ENCODE peak calls at places on chromosomes 11 and 22, in four cellular contexts. D, P, L and C are unnamed samples.

GRCh38 chr11:59158206-59159068 is 13.5 kb upstream of the DTX4 start:
- DNase-seq in D (peak), P (peak), L (peak), C (no peak)

GRCh38 chr22:32333769-32334639 is 23.7 kb upstream of the RFPL3 start:
- DNase-seq in D (no peak), P (no peak), L (no peak), C (no peak)

GRCh38 chr22:37566329-37566837 is 6.1 kb downstream of the CDC42EP1 start:
- DNase-seq in D (no peak), P (peak), L (peak), C (no peak)

GRCh38 chr11:134079317-134079716 is 10.4 kb downstream of the JAM3 start:
- DNase-seq in D (no peak), P (no peak), L (no peak), C (no peak)

GRCh38 chr11:30377347-30377746 is 54.4 kb downstream of the ARL14EP start:
- DNase-seq in D (no peak), P (no peak), L (no peak), C (no peak)

GRCh38 chr22:17085277-17086091 is 684 bp downstream of the IL17RA start:
- DNase-seq in D (no peak), P (no peak), L (peak), C (no peak)

GRCh38 chr11:35717520-35717919 is 54.9 kb downstream of the TRIM44 start:
- DNase-seq in D (no peak), P (no peak), L (no peak), C (no peak)

GRCh38 chr11:75468534-75469340 is 35.7 kb upstream of the KLHL35 start:
- DNase-seq in D (peak), P (no peak), L (peak), C (peak)

GRCh38 chr11:114208371-114208770 is 87.8 kb upstream of the NNMT start:
- DNase-seq in D (no peak), P (no peak), L (no peak), C (no peak)

GRCh38 chr22:20987375-20987774 is 5.3 kb downstream of the LZTR1 start:
- DNase-seq in D (no peak), P (no peak), L (no peak), C (no peak)

GRCh38 chr11:131064373-131064991 is 148.2 kb upstream of the SNX19 start:
- DNase-seq in D (peak), P (peak), L (peak), C (peak)

GRCh38 chr11:72736452-72737069 is 15.6 kb downstream of the ARAP1 start:
- DNase-seq in D (no peak), P (peak), L (no peak), C (no peak)

GRCh38 chr22:40441761-40442364 is 71.5 kb downstream of the SGSM3 start:
- DNase-seq in D (no peak), P (no peak), L (no peak), C (no peak)

GRCh38 chr11:132653237-132653636 is 879.1 kb downstream of the OPCML start:
- DNase-seq in D (no peak), P (no peak), L (no peak), C (no peak)

GRCh38 chr11:113278925-113279324 is 35.5 kb upstream of the TTC12 start:
- DNase-seq in D (no peak), P (no peak), L (no peak), C (no peak)

GRCh38 chr22:38138961-38139360 is 28.5 kb upstream of the BAIAP2L2 start:
- DNase-seq in D (no peak), P (no peak), L (no peak), C (no peak)

GRCh38 chr11:108788565-108789199 is 123.8 kb downstream of the DDX10 start:
- DNase-seq in D (no peak), P (peak), L (no peak), C (no peak)

GRCh38 chr11:134412508-134413333 is 679 bp upstream of the B3GAT1 start:
- DNase-seq in D (peak), P (no peak), L (peak), C (no peak)

GRCh38 chr11:62398011-62398994 is 20.5 kb upstream of the SCGB1A1 start:
- DNase-seq in D (no peak), P (no peak), L (no peak), C (peak)

GRCh38 chr11:35050596-35050995 is 88.4 kb upstream of the CD44 start:
- DNase-seq in D (no peak), P (no peak), L (no peak), C (no peak)

GRCh38 chr22:44597616-44598015 is 99.6 kb upstream of the RTL6 start:
- DNase-seq in D (no peak), P (no peak), L (no peak), C (no peak)

GRCh38 chr22:42468841-42469240 is 36.6 kb upstream of the NFAM1 start:
- DNase-seq in D (no peak), P (no peak), L (no peak), C (no peak)

GRCh38 chr22:32985899-32986772 is 72.0 kb downstream of the SYN3 start:
- DNase-seq in D (peak), P (peak), L (peak), C (peak)

GRCh38 chr11:64204464-64204989 is 2.0 kb upstream of the FERMT3 start:
- DNase-seq in D (peak), P (peak), L (peak), C (peak)

GRCh38 chr22:49040111-49040510 is 787.6 kb downstream of the BRD1 start:
- DNase-seq in D (no peak), P (no peak), L (no peak), C (no peak)

GRCh38 chr11:33935466-33935865 is 43.6 kb upstream of the LMO2 start:
- DNase-seq in D (no peak), P (no peak), L (no peak), C (no peak)

GRCh38 chr11:59283311-59283710 is 70.6 kb upstream of the MPEG1 start:
- DNase-seq in D (no peak), P (no peak), L (no peak), C (no peak)

GRCh38 chr11:115166826-115167225 is 337.4 kb downstream of the CADM1 start:
- DNase-seq in D (no peak), P (no peak), L (no peak), C (no peak)

GRCh38 chr22:31937328-31937727 is 7.0 kb upstream of the YWHAH start:
- DNase-seq in D (no peak), P (no peak), L (no peak), C (no peak)

GRCh38 chr11:8310743-8311298 is 47.1 kb upstream of the LMO1 start:
- DNase-seq in D (no peak), P (no peak), L (no peak), C (no peak)

GRCh38 chr11:103091024-103091423 is 936 bp downstream of the DCUN1D5 start:
- DNase-seq in D (no peak), P (no peak), L (no peak), C (no peak)

GRCh38 chr11:76085321-76085720 is 121.0 kb downstream of the WNT11 start:
- DNase-seq in D (no peak), P (no peak), L (no peak), C (no peak)

DNA sequence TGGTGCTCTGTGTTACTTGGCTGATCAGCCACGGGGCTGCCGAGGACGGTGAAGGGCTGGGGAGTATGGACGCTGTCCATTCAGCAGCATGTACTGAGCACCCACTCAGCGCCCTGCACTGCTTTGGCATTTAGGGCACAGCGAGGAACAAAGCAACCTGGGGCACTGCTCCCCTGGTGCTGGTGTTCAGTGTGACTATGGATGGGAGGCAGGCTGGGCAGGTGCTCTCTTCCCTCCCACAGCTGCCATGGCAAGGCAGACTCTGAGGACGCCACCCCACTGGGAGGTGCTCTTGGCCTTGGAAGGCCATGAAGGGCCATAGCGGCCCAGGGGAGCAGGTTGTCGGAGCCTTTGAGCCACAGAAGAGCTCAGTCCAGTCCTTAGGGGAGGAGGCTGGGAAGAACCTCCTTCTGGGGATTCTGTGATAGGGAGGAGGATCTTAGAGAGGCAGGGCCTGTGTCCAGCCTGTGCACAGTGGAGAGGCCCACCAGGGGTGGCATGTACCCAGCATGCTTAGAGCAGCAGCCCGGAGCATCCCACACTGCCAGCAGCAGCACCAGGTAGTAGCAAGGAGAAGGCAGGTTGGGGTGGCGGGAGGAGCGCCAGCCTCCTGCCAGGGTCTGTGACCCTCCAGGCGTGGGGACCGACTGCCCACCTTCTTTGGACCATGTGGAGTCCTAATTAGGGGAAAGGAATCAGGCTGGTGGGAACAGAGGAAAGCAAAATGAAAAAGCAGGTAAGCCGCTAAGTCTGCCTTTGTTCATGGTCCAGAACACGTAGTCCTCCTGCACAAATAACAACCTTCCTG is 141.8 kb downstream of the MPPED1 start:
- DNase-seq in D (no peak), P (no peak), L (no peak), C (no peak)
- TF ChIP-seq CTCF in D (no peak), P (no peak), L (no peak), C (no peak)

GRCh38 chr11:18011633-18012313 is 1.1 kb downstream of the SERGEF start:
- DNase-seq in D (no peak), P (no peak), L (no peak), C (no peak)

GRCh38 chr11:18012314-18012905 is 437 bp downstream of the SERGEF start:
- DNase-seq in D (no peak), P (peak), L (peak), C (no peak)

GRCh38 chr11:18012906-18013781 is at the start of gene SERGEF:
- DNase-seq in D (peak), P (peak), L (peak), C (peak)

GRCh38 chr11:18010977-18011586 is 1.8 kb downstream of the SERGEF start:
- DNase-seq in D (no peak), P (no peak), L (no peak), C (no peak)

GRCh38 chr11:18010271-18010670 is 2.6 kb downstream of the SERGEF start:
- DNase-seq in D (no peak), P (no peak), L (no peak), C (no peak)
- TF ChIP-seq CTCF in D (no peak), P (no peak), L (no peak), C (peak)

GRCh38 chr11:121105063-121105480 is 4.0 kb downstream of the TECTA start:
- DNase-seq in D (no peak), P (no peak), L (no peak), C (no peak)

GRCh38 chr11:121100943-121101342 is at the start of gene TECTA:
- DNase-seq in D (no peak), P (no peak), L (no peak), C (no peak)

GRCh38 chr11:121106812-121107211 is 5.8 kb downstream of the TECTA start:
- DNase-seq in D (no peak), P (no peak), L (no peak), C (no peak)

GRCh38 chr11:121105851-121106250 is 4.8 kb downstream of the TECTA start:
- DNase-seq in D (no peak), P (no peak), L (no peak), C (no peak)

DNA sequence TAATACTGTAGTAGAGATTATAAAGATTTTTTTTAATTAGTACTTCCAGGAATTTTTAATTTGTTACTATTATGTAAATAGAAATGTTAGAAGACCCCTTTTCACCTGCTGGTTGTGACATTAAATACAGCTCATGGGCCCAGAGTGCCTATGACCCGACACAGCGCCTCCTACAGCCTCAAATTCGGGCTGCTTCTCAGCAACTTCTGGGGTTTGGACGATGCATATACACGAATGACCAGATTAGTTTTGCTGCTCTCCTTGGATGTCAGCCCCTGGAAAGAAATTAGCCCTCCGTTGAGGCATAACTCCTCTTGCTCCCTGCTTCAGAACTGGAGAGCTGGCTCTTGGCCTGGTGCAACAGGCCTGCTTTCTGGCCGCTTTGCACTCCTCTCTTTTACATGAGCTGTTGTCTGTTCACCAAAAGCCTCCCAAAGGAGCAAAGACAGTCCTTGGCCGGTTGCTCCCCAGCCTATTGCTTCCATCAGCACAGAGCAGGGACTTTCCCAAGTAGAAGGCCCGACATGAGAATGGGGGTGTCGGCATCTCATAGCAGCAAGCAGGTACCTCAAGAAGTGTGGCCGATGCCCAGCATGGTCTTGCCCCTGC is 3.3 kb downstream of the TECTA start:
- DNase-seq in D (no peak), P (no peak), L (no peak), C (no peak)
- TF ChIP-seq CTCF in D (peak), P (no peak), L (no peak), C (peak)

DNA sequence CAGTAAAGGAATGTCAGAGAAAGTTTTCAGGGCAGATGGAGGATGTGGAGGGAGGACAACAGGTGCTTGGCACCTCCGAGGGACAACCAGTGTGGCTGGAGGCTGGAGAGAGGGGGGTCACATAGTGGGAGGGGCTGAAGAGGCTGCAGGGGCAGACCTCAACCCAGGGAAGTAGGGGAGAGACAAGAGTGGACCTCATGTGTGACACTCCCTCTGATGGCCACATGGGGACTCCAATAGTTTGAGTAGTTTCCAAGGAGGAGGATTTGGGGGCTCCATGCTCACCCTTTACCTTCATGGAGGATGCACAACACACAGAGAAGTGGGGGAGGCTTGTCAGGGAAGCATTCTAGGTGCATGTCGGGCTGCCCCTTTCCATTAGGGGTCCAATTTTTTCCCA is 35.1 kb upstream of the ASPHD2 start:
- DNase-seq in D (no peak), P (no peak), L (no peak), C (no peak)
- TF ChIP-seq CTCF in D (no peak), P (no peak), L (no peak), C (no peak)

GRCh38 chr11:15213471-15214231 is 98.9 kb downstream of the INSC start:
- DNase-seq in D (no peak), P (no peak), L (no peak), C (no peak)

GRCh38 chr11:15212876-15213275 is 98.2 kb downstream of the INSC start:
- DNase-seq in D (no peak), P (no peak), L (no peak), C (no peak)

GRCh38 chr11:15216678-15217077 is 102.0 kb downstream of the INSC start:
- DNase-seq in D (no peak), P (peak), L (no peak), C (no peak)
- TF ChIP-seq CTCF in D (peak), P (peak), L (peak), C (peak)

GRCh38 chr11:2944530-2944929 is 15.3 kb upstream of the PHLDA2 start:
- DNase-seq in D (no peak), P (no peak), L (no peak), C (no peak)

GRCh38 chr11:2942872-2943710 is 13.9 kb upstream of the PHLDA2 start:
- DNase-seq in D (no peak), P (no peak), L (no peak), C (no peak)

GRCh38 chr11:2940930-2941821 is 12.0 kb upstream of the PHLDA2 start:
- DNase-seq in D (no peak), P (peak), L (peak), C (no peak)

GRCh38 chr11:2943711-2944118 is 14.5 kb upstream of the PHLDA2 start:
- DNase-seq in D (no peak), P (no peak), L (peak), C (no peak)

GRCh38 chr11:2942447-2942846 is 13.2 kb upstream of the PHLDA2 start:
- DNase-seq in D (no peak), P (no peak), L (no peak), C (no peak)
- TF ChIP-seq CTCF in D (no peak), P (no peak), L (no peak), C (no peak)

GRCh38 chr11:118128821-118129474 is 23.7 kb downstream of the SCN4B start:
- DNase-seq in D (no peak), P (no peak), L (no peak), C (no peak)
- TF ChIP-seq CTCF in D (no peak), P (no peak), L (no peak), C (no peak)

GRCh38 chr22:35350539-35351503 is 30.1 kb upstream of the HMOX1 start:
- DNase-seq in D (peak), P (peak), L (peak), C (peak)

GRCh38 chr22:35354068-35354467 is 26.8 kb upstream of the HMOX1 start:
- DNase-seq in D (no peak), P (no peak), L (no peak), C (no peak)

GRCh38 chr22:35349704-35350538 is 31.0 kb upstream of the HMOX1 start:
- DNase-seq in D (no peak), P (no peak), L (no peak), C (no peak)

GRCh38 chr22:35353318-35353717 is 27.6 kb upstream of the HMOX1 start:
- DNase-seq in D (no peak), P (no peak), L (peak), C (no peak)

DNA sequence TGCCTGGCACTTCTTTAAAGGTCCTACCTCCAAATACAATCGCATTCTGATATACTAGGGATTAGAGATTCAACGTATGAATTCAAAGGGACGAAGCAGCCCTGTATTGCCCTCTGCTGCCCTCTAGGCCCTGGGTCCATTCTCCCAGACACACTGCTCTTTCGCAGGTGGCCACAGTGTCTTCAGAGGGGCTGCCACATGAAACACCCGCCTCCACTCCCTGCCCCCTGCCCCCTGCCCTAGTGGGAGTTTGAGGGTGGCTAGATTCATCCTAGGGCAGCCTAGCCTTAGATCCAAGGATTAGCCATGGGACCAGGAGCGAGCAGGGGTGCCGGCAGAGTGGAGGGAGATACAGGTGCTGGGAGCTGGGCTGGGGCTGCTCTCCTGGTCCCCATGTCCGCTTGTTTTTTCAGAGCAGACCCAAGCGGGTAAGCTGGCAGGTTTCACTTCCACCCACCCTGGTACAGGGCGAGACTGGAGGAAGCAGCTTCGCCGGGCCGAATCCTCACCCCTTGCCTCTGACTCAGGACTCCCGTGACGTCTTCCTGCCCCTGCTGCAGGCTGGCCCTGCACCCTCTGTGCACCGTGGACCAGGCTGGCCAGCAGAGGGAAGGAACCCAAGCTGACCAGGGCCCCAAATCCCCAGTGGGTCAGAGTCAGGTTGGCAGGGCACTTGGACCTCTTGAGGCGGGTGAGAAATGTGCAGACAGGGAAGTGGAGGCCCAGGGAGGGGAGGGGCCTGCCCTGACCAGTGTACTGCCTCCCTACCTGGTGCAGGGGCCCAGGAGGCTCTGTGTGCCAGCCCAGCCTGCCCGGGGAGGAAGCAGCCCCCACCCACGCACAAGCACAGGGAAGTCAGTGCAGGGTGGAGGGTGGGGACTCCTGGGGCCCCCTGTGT is 28.4 kb upstream of the HMOX1 start:
- DNase-seq in D (peak), P (peak), L (peak), C (no peak)
- TF ChIP-seq CTCF in D (peak), P (peak), L (peak), C (peak)